ENCODE peak calls at places on chromosomes 13 and 19, in four cellular contexts. J, B, H and Z are unnamed samples.

GRCh38 chr13:32384702-32385101 is 43.2 kb downstream of the N4BP2L1 start:
- DNase-seq in H (no peak), J (no peak), B (no peak), Z (no peak)

GRCh38 chr13:52463526-52463925 is 8.2 kb downstream of the CKAP2 start:
- DNase-seq in B (no peak), J (no peak), H (no peak), Z (no peak)

GRCh38 chr13:113840541-113841354 is 23.1 kb downstream of the GAS6 start:
- DNase-seq in J (no peak), H (no peak), B (no peak), Z (no peak)

GRCh38 chr13:23707674-23708073 is 137.5 kb downstream of the TNFRSF19 start:
- DNase-seq in B (no peak), H (no peak), J (no peak), Z (no peak)

GRCh38 chr13:42814868-42815267 is 33.5 kb downstream of the FAM216B start:
- DNase-seq in B (no peak), H (no peak), J (no peak), Z (no peak)

GRCh38 chr19:16660763-16661479 is at the start of gene TMEM38A:
- DNase-seq in B (peak), H (peak), J (peak), Z (no peak)

GRCh38 chr13:76754414-76754813 is 131.8 kb downstream of the KCTD12 start:
- DNase-seq in B (peak), J (no peak), H (no peak), Z (no peak)

GRCh38 chr13:32031815-32032345 is 306 bp downstream of the FRY start:
- DNase-seq in B (no peak), H (no peak), J (no peak), Z (no peak)

GRCh38 chr13:42272115-42272756 is at the start of gene AKAP11:
- DNase-seq in B (no peak), H (no peak), J (peak), Z (peak)

GRCh38 chr13:59607780-59608233 is 555.9 kb downstream of the DIAPH3 start:
- DNase-seq in H (no peak), J (no peak), B (no peak), Z (no peak)

GRCh38 chr19:49422407-49423277 is 599 bp downstream of the PTH2 start:
- DNase-seq in B (peak), H (peak), J (no peak), Z (no peak)

GRCh38 chr13:67408823-67409222 is 178.7 kb upstream of the PCDH9 start:
- DNase-seq in B (no peak), H (no peak), J (no peak), Z (no peak)

GRCh38 chr19:29887498-29887897 is 54.5 kb upstream of the URI1 start:
- DNase-seq in J (no peak), H (no peak), B (no peak), Z (no peak)

GRCh38 chr13:111115841-111116500 is 861 bp downstream of the ARHGEF7 start:
- DNase-seq in B (peak), J (peak), H (no peak), Z (no peak)

GRCh38 chr19:31214086-31214485 is 135.2 kb downstream of the TSHZ3 start:
- DNase-seq in B (no peak), H (no peak), J (peak), Z (no peak)

GRCh38 chr13:107803822-107804495 is 411.4 kb downstream of the LIG4 start:
- DNase-seq in B (no peak), H (no peak), J (no peak), Z (no peak)

GRCh38 chr13:77619655-77620054 is 77.8 kb upstream of the SLAIN1 start:
- DNase-seq in J (no peak), H (no peak), B (no peak), Z (no peak)

DNA sequence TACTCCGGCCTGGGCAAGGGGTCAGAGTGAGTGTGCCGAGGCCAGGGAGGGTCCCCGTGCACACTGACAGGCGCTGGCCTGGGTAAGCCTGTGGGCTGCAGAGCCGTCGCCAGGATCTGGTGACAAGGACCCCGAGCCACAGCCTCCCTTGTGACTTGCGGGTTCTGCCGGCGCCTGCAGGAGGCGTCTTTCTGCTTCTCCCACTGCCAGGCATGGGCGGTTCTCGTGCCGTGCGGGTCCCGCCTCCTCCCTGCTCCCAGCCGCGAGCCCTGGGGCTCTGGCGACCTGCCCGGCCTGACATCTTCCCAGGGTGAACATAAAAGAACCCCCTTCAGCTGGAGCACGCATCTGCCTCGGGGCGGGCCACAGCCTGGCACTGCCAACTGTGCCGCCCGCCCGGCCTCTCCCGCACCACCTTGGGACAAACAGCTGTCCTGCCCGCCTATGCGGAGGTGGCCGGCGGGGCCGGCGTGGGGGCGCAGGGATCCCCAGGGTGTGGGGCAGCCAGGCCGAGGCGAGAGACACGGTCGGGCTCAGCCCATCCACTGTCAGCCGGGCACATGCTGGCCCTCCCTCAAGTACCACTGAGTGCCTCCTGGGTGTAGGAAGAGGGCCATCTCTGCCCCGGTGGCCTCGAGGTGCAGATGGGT is 1.5 kb upstream of the HCN2 start:
- DNase-seq in J (peak), B (peak), H (peak), Z (peak)
- TF ChIP-seq CTCF in J (peak), B (peak), H (peak), Z (peak)

GRCh38 chr19:13007292-13008045 is 12.2 kb downstream of the NFIX start:
- DNase-seq in B (peak), J (no peak), H (no peak), Z (no peak)
- TF ChIP-seq CTCF in B (no peak), J (no peak), H (no peak), Z (no peak)

GRCh38 chr13:21674271-21675009 is 3.6 kb downstream of the FGF9 start:
- DNase-seq in J (peak), H (peak), B (peak), Z (no peak)

GRCh38 chr13:21672811-21673591 is 2.1 kb downstream of the FGF9 start:
- DNase-seq in J (no peak), H (no peak), B (no peak), Z (no peak)

GRCh38 chr13:21675095-21676007 is 4.5 kb downstream of the FGF9 start:
- DNase-seq in J (peak), H (peak), B (peak), Z (no peak)

GRCh38 chr13:21671793-21672680 is 1.2 kb downstream of the FGF9 start:
- DNase-seq in H (no peak), B (no peak), J (no peak), Z (no peak)

DNA sequence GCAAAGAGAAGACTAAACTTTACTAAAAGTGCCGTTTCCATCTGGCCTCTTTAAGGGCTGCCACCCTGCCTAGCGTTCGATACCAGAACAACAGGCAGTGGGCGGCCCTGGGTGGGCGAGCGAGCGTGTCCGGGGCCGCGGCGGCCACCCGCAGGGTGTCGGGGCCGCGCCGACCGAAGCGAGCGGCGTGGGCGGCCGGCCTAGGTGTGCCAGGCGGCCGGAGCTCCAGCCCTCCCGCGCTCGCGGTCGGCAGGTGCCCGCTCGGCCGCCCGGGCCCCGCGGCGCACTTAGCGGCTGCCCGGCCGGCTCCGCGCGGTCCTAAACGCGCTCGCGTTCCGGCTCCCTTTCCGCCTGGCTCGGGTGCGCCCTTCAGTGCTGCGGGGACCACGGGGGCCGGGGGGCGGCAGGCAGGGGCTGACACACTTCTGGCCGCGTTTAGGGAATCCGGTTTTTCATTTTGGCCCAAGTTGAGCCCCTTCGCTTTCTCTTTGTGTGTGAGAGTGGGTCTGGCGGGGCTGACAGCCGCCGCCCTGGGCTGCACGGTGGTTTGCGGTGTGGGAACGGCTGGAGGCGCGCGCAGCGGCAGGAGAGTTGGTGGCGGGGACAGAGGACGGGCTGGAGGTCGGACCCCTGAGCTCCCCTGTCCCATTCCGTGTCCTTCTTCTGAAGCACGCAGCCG is 2.9 kb downstream of the FGF9 start:
- DNase-seq in H (peak), J (peak), B (peak), Z (peak)
- TF ChIP-seq CTCF in H (no peak), J (peak), B (no peak), Z (no peak)

GRCh38 chr13:38577048-38577447 is 109.8 kb upstream of the FREM2 start:
- DNase-seq in H (no peak), J (no peak), B (no peak), Z (no peak)
- TF ChIP-seq CTCF in H (no peak), J (no peak), B (no peak), Z (no peak)

DNA sequence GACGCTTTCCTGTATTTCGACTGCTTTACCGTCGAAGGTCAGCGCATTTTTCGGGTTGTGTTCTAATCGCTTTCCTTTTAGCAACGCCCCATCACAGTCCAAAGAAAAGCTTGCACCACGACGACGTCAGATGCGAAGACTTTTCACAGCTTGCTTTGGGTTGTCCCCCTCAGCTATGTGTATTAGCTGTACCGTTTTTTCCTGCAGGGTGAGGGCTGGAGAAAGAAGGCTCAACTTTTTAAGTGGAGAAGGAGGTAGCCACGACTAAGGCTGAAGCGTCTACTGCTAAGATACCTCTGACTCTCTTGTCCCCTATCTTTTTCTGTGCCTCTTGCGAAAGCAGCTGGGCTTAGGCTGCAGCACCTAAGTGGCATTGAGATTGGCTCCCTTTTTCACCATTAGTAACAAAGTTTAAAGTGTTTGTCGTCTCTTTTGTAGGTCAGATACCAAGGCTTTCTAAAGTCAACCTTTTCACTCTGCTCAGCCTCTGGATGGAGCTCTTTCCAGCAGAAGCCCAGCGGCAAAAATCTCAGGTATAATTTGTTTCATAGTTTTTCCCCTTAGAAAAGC is 793 bp downstream of the CDADC1 start:
- DNase-seq in B (no peak), J (no peak), H (no peak), Z (no peak)
- TF ChIP-seq CTCF in B (no peak), J (no peak), H (peak), Z (peak)

DNA sequence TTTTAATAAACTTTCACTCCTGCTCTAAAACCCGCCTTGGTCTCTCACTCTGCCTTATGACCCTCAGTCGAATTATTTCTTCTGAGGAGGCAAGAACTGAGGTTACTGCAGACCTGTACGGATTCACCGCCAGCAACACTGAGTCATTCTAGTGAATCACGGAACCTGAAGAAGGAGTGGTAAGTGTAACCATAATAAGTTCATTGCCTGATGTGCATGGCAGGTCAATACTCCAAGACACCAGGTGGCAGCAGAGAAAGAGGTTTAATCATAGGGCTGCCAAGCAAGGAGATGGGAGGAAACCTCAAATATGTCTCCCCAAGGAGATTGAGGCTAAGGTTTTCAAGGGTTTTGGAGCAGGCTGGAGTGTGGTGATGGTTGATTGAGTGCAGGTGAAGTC is 204.3 kb upstream of the IPO5 start:
- DNase-seq in B (no peak), J (no peak), H (no peak), Z (no peak)
- TF ChIP-seq CTCF in B (no peak), J (no peak), H (peak), Z (peak)

DNA sequence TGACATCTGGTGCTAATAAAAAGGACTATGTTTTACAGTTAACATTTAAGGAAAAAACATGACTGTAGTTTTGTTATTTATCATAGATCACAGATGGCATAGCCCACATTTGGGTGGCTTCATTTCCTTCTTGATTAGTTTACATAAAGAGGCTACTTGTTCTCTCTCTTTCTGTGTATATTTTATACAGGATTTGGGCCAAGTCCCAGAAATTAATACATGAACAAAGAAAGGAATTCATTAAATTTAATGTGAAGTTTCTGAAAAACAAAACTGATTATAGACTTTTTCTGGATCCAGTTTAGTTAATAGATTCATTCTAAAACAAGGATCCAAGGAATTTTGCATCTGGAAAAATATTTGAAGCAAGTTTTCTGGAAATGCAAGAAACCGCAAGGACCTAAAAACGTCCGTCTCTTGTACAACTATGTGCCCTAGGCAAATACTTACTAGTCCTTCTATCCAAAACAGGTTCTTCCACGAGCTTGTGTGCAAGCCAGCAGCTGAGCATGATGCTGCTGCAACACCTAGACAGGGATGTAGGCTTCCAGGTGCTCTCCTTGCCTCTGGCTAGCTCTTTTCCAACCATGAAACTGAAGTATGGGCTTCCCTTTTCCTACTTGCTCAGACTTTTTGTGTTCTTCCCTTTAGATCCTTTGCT is 161.4 kb upstream of the STARD13 start:
- DNase-seq in H (no peak), J (no peak), B (no peak), Z (no peak)
- TF ChIP-seq CTCF in H (no peak), J (no peak), B (no peak), Z (no peak)

DNA sequence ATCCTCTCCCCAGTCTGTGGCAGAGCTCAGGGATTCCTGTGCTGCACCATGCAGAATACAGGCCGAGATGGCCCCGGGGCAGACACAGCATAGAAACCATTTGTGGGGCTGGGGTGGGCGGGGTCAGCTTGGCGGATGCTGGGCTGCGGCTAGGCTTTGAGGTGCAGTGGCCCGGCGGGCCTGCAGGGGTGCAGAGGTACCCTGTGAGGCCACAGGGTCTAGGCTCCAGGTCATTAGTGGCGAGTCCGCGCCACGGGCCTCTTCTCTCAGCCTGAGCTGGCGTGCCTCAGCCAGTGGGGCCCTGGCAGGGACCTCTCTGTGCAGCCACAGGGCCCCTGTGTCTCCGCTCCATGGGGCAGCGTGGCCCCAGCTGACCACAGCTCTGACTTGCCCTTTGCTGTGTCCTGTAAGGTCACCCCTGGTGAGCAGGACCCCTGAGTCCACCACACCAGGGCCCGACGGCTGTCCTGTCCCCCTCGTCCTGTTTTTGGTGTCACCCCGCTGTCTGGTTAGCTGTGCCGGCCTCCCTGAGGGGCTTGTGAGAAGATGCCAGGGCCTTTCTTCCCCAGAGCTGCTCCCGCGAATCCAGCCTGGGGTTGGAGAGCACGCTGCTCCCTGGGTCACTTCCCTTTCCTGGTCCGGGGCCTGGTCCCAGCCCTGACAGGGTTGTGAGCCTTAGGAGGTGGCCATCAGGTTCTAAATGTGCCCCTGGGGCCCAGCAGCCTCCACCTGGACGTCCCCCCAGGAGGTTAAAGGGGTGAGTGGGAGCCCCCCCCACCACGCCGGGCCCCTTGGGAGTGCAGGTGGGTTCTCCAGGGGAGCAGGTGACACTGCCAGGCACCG is 12.1 kb downstream of the KDM4B start:
- DNase-seq in J (no peak), H (peak), B (no peak), Z (no peak)
- TF ChIP-seq CTCF in J (no peak), H (peak), B (no peak), Z (no peak)

DNA sequence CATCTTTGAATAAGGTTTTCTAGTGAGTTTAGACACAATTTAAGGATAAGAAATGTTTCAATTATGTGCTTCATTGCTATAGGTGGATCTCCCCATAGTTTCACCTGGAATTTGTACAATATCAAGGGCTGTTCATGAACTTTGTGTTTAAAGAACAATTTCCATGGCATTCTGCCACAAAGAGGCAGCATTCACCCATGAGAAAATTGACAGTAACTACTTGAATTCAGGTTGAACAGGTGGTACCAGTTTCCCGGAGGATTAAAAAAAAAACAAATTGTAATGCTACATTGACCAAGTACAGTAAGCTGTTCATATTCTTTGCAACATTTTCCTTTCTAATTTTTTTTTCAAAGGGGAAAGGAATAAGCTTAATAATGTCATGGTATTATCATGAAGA is 9.1 kb downstream of the SLITRK5 start:
- DNase-seq in J (no peak), B (no peak), H (no peak), Z (no peak)
- TF ChIP-seq CTCF in J (no peak), B (no peak), H (peak), Z (peak)

DNA sequence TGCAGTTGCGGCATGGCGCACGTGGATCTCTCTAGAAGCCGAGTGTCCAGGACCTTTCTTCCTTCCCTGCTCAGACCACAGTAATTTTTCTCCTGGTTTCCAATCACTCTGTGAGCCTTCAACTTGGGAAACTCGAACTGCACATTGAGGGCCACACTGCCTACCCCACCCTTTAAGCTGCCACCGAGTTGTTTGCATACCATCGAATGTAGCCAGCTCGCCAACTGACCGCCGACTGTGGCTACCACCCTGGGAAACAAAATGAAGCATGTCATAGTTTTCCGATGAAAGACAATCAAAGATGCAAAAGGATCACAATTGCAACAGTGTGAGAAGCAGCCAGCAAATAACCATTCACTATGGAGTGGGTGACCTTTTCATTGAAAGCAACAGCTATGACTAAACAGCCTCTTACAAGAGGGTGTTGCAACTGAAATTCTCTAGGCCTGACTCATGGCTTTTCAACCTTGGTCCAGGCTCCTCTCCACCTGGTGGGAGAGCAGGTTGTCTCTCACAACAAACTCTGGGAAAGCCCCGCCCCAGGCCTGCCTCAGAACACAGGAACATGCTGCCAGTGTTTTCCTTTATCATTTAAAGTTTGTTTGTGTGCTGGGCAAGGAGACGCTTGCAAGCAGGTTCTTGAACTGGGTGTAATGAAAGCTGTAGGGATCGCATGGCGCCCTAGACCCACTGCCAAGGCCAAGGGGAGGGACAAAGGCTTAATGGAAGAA is 141.7 kb upstream of the SERP2 start:
- DNase-seq in J (peak), H (peak), B (no peak), Z (no peak)
- TF ChIP-seq CTCF in J (no peak), H (peak), B (no peak), Z (no peak)